ENCODE peak calls at places on chromosomes 5 and 9, in six cellular contexts. E, H, Y, O, W and B are unnamed samples.

GRCh38 chr5:170404398-170404797 is 15.2 kb upstream of the KCNMB1 start:
- DNase-seq in W (no peak), Y (no peak), H (no peak), O (no peak), E (no peak), B (no peak)

GRCh38 chr9:81548911-81549310 is 140.4 kb downstream of the TLE1 start:
- DNase-seq in O (no peak), H (no peak), E (no peak), Y (no peak), W (no peak), B (no peak)

GRCh38 chr9:127652733-127653132 is 40.7 kb downstream of the STXBP1 start:
- DNase-seq in W (no peak), Y (no peak), E (no peak), H (no peak), O (no peak), B (no peak)

GRCh38 chr5:110398951-110399350 is 327.5 kb downstream of the TMEM232 start:
- DNase-seq in Y (no peak), E (no peak), O (no peak), W (no peak), H (no peak), B (no peak)

GRCh38 chr5:16934669-16935068 is 1.4 kb downstream of the MYO10 start:
- DNase-seq in E (no peak), O (no peak), H (no peak), W (no peak), Y (no peak), B (no peak)

GRCh38 chr9:96253059-96253696 is 48.8 kb downstream of the HSD17B3 start:
- DNase-seq in Y (no peak), W (no peak), O (peak; percentile 20), E (no peak), H (no peak), B (no peak)

GRCh38 chr9:91844170-91844569 is 105.9 kb downstream of the ROR2 start:
- DNase-seq in Y (no peak), E (peak; percentile 26), W (no peak), O (no peak), H (no peak), B (no peak)

GRCh38 chr5:34849253-34849652 is 10.3 kb downstream of the TTC23L start:
- DNase-seq in E (no peak), W (no peak), Y (no peak), H (no peak), O (peak; percentile 25), B (no peak)

GRCh38 chr5:32692066-32692746 is 18.9 kb upstream of the NPR3 start:
- DNase-seq in E (peak; percentile 88), Y (no peak), O (peak; percentile 40), W (no peak), H (no peak), B (no peak)